ENCODE peak calls at places on chromosomes 5 and 9, in nine cellular contexts. Y, P, X, B, V, Z, G, L and W are unnamed samples.

GRCh38 chr5:82351754-82352145 is 73.6 kb upstream of the RPS23 start:
- DNase-seq in Y (peak), P (no peak), X (peak), B (peak), V (peak), Z (peak), G (no peak), L (peak), W (peak)

GRCh38 chr5:173662896-173663809 is 46.7 kb upstream of the BOD1 start:
- DNase-seq in Y (no peak), P (no peak), X (no peak), B (no peak), V (no peak), Z (no peak), G (no peak), L (no peak), W (no peak)

GRCh38 chr9:87875839-87876545 is 6.7 kb upstream of the SPATA31E1 start:
- DNase-seq in Y (no peak), P (no peak), X (no peak), B (no peak), V (no peak), Z (no peak), G (no peak), L (no peak), W (no peak)

GRCh38 chr5:92560698-92561361 is 1020.2 kb downstream of the NR2F1-AS1 start:
- DNase-seq in Y (no peak), P (no peak), X (peak), B (peak), V (peak), Z (no peak), G (no peak), L (no peak), W (peak)

GRCh38 chr5:91176288-91177016 is 206.7 kb downstream of the ARRDC3 start:
- DNase-seq in Y (no peak), P (no peak), X (peak), B (no peak), V (peak), Z (no peak), G (no peak), L (no peak), W (no peak)

GRCh38 chr9:105355810-105356209 is 92.0 kb upstream of the FSD1L start:
- DNase-seq in Y (no peak), P (no peak), X (peak), B (no peak), V (no peak), Z (peak), G (no peak), L (no peak), W (no peak)

GRCh38 chr9:122354536-122355199 is 16.2 kb upstream of the PTGS1 start:
- DNase-seq in Y (no peak), P (no peak), X (no peak), B (no peak), V (no peak), Z (no peak), G (no peak), L (no peak), W (no peak)

GRCh38 chr5:162473051-162473714 is 405.6 kb downstream of the GABRG2 start:
- DNase-seq in Y (no peak), P (no peak), X (no peak), B (no peak), V (no peak), Z (no peak), G (no peak), L (no peak), W (no peak)

GRCh38 chr9:83477571-83477970 is 60.6 kb downstream of the FRMD3 start:
- DNase-seq in Y (peak), P (no peak), X (no peak), B (no peak), V (peak), Z (peak), G (no peak), L (no peak), W (no peak)

GRCh38 chr5:55188656-55189380 is 15.8 kb upstream of the CDC20B start:
- DNase-seq in Y (no peak), P (no peak), X (no peak), B (no peak), V (no peak), Z (no peak), G (no peak), L (no peak), W (peak)